ENCODE peak calls at places on chromosomes 16 and 17, in six cellular contexts. One of them, this sample, is unnamed.

GRCh38 chr17:66296289-66296725 is 6.1 kb upstream of the PRKCA start:
- DNase-seq in RWPE1: no peak
- DNase-seq in CD8-positive, alpha-beta T cell: no peak
- DNase-seq in fibroblast of mammary gland: no peak
- DNase-seq in H9: no peak
- DNase-seq in fibroblast of pulmonary artery: no peak
- DNase-seq in this sample: no peak

GRCh38 chr17:42403150-42403549 is 14.9 kb upstream of the STAT3 start:
- DNase-seq in RWPE1: no peak
- DNase-seq in CD8-positive, alpha-beta T cell: peak
- DNase-seq in fibroblast of mammary gland: no peak
- DNase-seq in H9: peak
- DNase-seq in fibroblast of pulmonary artery: no peak
- DNase-seq in this sample: no peak

GRCh38 chr16:56102159-56102798 is 89.0 kb upstream of the GNAO1 start:
- DNase-seq in RWPE1: no peak
- DNase-seq in CD8-positive, alpha-beta T cell: no peak
- DNase-seq in fibroblast of mammary gland: no peak
- DNase-seq in H9: no peak
- DNase-seq in fibroblast of pulmonary artery: peak
- DNase-seq in this sample: no peak

GRCh38 chr16:82033006-82033405 is 2.0 kb upstream of the HSD17B2 start:
- DNase-seq in RWPE1: no peak
- DNase-seq in CD8-positive, alpha-beta T cell: no peak
- DNase-seq in fibroblast of mammary gland: no peak
- DNase-seq in H9: no peak
- DNase-seq in fibroblast of pulmonary artery: no peak
- DNase-seq in this sample: no peak

GRCh38 chr16:2186505-2186904 is 9.9 kb downstream of the CASKIN1 start:
- DNase-seq in RWPE1: no peak
- DNase-seq in CD8-positive, alpha-beta T cell: no peak
- DNase-seq in fibroblast of mammary gland: no peak
- DNase-seq in H9: no peak
- DNase-seq in fibroblast of pulmonary artery: no peak
- DNase-seq in this sample: no peak

GRCh38 chr17:64565563-64565962 is 58.8 kb downstream of the CEP95 start:
- DNase-seq in RWPE1: no peak
- DNase-seq in CD8-positive, alpha-beta T cell: no peak
- DNase-seq in fibroblast of mammary gland: no peak
- DNase-seq in H9: no peak
- DNase-seq in fibroblast of pulmonary artery: peak
- DNase-seq in this sample: peak

GRCh38 chr16:66364117-66364958 is 2.2 kb upstream of the CDH5 start:
- DNase-seq in RWPE1: no peak
- DNase-seq in CD8-positive, alpha-beta T cell: no peak
- DNase-seq in fibroblast of mammary gland: peak
- DNase-seq in H9: no peak
- DNase-seq in fibroblast of pulmonary artery: peak
- DNase-seq in this sample: no peak

GRCh38 chr17:4449736-4450135 is 16.0 kb downstream of the SPNS3 start:
- DNase-seq in RWPE1: no peak
- DNase-seq in CD8-positive, alpha-beta T cell: no peak
- DNase-seq in fibroblast of mammary gland: peak
- DNase-seq in H9: no peak
- DNase-seq in fibroblast of pulmonary artery: no peak
- DNase-seq in this sample: no peak

GRCh38 chr17:80944326-80944725 is 47.3 kb upstream of the CHMP6 start:
- DNase-seq in RWPE1: no peak
- DNase-seq in CD8-positive, alpha-beta T cell: no peak
- DNase-seq in fibroblast of mammary gland: no peak
- DNase-seq in H9: no peak
- DNase-seq in fibroblast of pulmonary artery: no peak
- DNase-seq in this sample: no peak

GRCh38 chr17:80941171-80941570 is 50.5 kb upstream of the CHMP6 start:
- DNase-seq in RWPE1: no peak
- DNase-seq in CD8-positive, alpha-beta T cell: no peak
- DNase-seq in fibroblast of mammary gland: no peak
- DNase-seq in H9: no peak
- DNase-seq in fibroblast of pulmonary artery: no peak
- DNase-seq in this sample: no peak

GRCh38 chr17:80943346-80944145 is 48.1 kb upstream of the CHMP6 start:
- DNase-seq in RWPE1: no peak
- DNase-seq in CD8-positive, alpha-beta T cell: no peak
- DNase-seq in fibroblast of mammary gland: no peak
- DNase-seq in H9: no peak
- DNase-seq in fibroblast of pulmonary artery: no peak
- DNase-seq in this sample: no peak

GRCh38 chr17:80941743-80942211 is 49.9 kb upstream of the CHMP6 start:
- DNase-seq in RWPE1: no peak
- DNase-seq in CD8-positive, alpha-beta T cell: no peak
- DNase-seq in fibroblast of mammary gland: no peak
- DNase-seq in H9: no peak
- DNase-seq in fibroblast of pulmonary artery: peak
- DNase-seq in this sample: no peak

DNA sequence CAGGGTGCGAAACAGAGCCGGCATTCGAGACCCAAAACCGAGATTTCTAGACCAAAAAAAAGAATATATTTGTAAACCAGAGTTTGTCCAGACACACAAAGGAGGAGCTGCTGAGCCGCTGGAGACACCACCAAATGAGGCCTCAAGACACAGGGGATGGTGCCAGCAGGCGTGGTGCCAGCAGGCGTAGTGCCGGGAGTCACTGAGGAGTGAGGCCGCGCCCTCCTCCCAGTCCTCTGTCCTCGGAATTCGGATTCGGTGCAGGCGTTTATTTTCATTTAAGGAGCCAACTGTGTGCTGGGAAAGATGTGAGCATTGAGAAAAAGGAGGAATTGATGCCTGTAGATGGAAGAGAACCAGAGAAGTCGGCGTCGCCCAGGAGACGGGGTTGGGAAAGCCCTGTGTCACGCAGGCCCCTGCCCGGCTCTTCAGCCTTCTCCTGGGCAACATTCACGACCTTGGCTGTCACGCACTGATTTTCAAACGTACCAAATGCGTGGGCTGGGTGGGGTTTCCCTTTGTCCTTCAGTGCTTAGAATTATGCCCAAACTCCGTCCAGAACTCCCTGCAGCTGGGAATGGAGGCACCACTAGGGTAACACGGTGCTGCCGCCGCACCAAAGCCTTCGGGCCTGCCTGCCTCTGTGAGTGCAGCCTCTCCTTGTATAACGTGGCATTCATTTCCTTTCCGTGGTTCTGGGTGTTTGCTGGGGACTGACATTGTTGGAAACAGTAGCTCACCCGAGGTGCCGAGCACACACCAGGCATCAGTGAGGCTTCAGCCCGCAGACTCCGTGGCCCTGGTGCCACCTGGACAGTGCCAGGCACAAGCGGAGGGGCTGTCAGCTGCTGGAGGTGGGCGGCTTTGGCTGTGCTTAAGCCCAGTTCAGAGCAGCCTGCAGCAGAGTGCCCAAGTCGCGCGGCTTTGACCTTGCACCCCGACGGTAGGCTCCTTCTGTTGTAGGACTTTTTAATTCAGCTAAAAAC is 49.0 kb upstream of the CHMP6 start:
- DNase-seq in RWPE1: peak
- DNase-seq in CD8-positive, alpha-beta T cell: no peak
- DNase-seq in fibroblast of mammary gland: peak
- DNase-seq in H9: no peak
- DNase-seq in fibroblast of pulmonary artery: peak
- DNase-seq in this sample: peak
- TF ChIP-seq CTCF in RWPE1: no peak
- TF ChIP-seq CTCF in CD8-positive, alpha-beta T cell: no peak
- TF ChIP-seq CTCF in fibroblast of mammary gland: peak
- TF ChIP-seq CTCF in H9: no peak
- TF ChIP-seq CTCF in fibroblast of pulmonary artery: peak
- TF ChIP-seq CTCF in this sample: no peak

DNA sequence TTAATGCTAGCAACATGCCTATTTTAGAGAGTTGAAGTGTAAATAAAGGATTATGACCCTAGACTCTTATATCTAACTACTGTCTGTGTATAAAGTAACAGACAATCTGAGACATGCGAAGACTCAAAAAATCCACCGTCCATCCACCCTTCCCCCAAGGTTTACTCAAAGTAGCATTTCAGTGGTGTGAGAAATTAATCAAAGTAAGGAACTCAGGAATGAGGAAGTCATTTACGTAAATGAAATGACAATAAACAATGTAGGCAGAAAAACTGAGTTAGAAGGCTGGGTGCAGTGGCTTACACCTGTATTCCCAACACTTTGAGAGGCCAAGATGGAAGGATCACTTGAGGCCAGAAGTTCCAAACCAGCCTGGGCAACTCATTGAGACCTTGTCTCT is 19.8 kb upstream of the NTN1 start:
- DNase-seq in RWPE1: no peak
- DNase-seq in CD8-positive, alpha-beta T cell: no peak
- DNase-seq in fibroblast of mammary gland: no peak
- DNase-seq in H9: no peak
- DNase-seq in fibroblast of pulmonary artery: no peak
- DNase-seq in this sample: no peak
- TF ChIP-seq CTCF in RWPE1: no peak
- TF ChIP-seq CTCF in CD8-positive, alpha-beta T cell: no peak
- TF ChIP-seq CTCF in fibroblast of mammary gland: no peak
- TF ChIP-seq CTCF in H9: no peak
- TF ChIP-seq CTCF in fibroblast of pulmonary artery: no peak
- TF ChIP-seq CTCF in this sample: no peak

GRCh38 chr17:69411766-69412165 is 2.7 kb upstream of the MAP2K6 start:
- DNase-seq in RWPE1: no peak
- DNase-seq in CD8-positive, alpha-beta T cell: no peak
- DNase-seq in fibroblast of mammary gland: no peak
- DNase-seq in H9: no peak
- DNase-seq in fibroblast of pulmonary artery: no peak
- DNase-seq in this sample: no peak
- TF ChIP-seq CTCF in RWPE1: no peak
- TF ChIP-seq CTCF in CD8-positive, alpha-beta T cell: no peak
- TF ChIP-seq CTCF in fibroblast of mammary gland: no peak
- TF ChIP-seq CTCF in H9: no peak
- TF ChIP-seq CTCF in fibroblast of pulmonary artery: no peak
- TF ChIP-seq CTCF in this sample: no peak

DNA sequence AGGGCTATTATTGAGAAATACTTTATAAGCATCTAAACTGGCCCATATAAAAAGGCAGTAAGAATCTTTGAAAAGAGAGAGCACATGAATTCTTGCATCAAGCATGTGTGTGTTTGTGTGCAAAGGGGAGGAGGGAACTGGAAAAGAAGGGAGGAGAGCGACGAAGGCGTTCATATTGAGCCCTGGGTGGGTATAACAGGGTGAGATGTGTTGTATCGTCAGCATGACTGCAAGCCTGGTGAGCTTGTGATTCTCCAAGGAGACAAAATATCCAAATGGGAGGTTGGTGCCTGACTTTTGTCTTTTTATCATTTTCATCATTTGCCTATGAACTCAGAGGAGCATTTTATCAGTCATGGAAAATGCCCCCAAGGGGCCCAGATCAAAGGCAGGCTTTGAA is 70.8 kb upstream of the PMFBP1 start:
- DNase-seq in RWPE1: no peak
- DNase-seq in CD8-positive, alpha-beta T cell: no peak
- DNase-seq in fibroblast of mammary gland: no peak
- DNase-seq in H9: no peak
- DNase-seq in fibroblast of pulmonary artery: no peak
- DNase-seq in this sample: no peak
- TF ChIP-seq CTCF in RWPE1: no peak
- TF ChIP-seq CTCF in CD8-positive, alpha-beta T cell: no peak
- TF ChIP-seq CTCF in fibroblast of mammary gland: no peak
- TF ChIP-seq CTCF in H9: no peak
- TF ChIP-seq CTCF in fibroblast of pulmonary artery: no peak
- TF ChIP-seq CTCF in this sample: no peak

GRCh38 chr16:75193730-75194444 is 13.1 kb downstream of the CTRB2 start:
- DNase-seq in RWPE1: no peak
- DNase-seq in CD8-positive, alpha-beta T cell: peak
- DNase-seq in fibroblast of mammary gland: no peak
- DNase-seq in H9: no peak
- DNase-seq in fibroblast of pulmonary artery: no peak
- DNase-seq in this sample: no peak

GRCh38 chr16:75189638-75190245 is 17.2 kb downstream of the CTRB2 start:
- DNase-seq in RWPE1: no peak
- DNase-seq in CD8-positive, alpha-beta T cell: no peak
- DNase-seq in fibroblast of mammary gland: no peak
- DNase-seq in H9: no peak
- DNase-seq in fibroblast of pulmonary artery: no peak
- DNase-seq in this sample: no peak

GRCh38 chr16:75193265-75193650 is 13.7 kb downstream of the CTRB2 start:
- DNase-seq in RWPE1: no peak
- DNase-seq in CD8-positive, alpha-beta T cell: no peak
- DNase-seq in fibroblast of mammary gland: peak
- DNase-seq in H9: no peak
- DNase-seq in fibroblast of pulmonary artery: no peak
- DNase-seq in this sample: no peak

GRCh38 chr16:75192606-75193264 is 14.2 kb downstream of the CTRB2 start:
- DNase-seq in RWPE1: no peak
- DNase-seq in CD8-positive, alpha-beta T cell: peak
- DNase-seq in fibroblast of mammary gland: no peak
- DNase-seq in H9: no peak
- DNase-seq in fibroblast of pulmonary artery: no peak
- DNase-seq in this sample: no peak

GRCh38 chr16:75188832-75189477 is 18.0 kb downstream of the CTRB2 start:
- DNase-seq in RWPE1: peak
- DNase-seq in CD8-positive, alpha-beta T cell: no peak
- DNase-seq in fibroblast of mammary gland: no peak
- DNase-seq in H9: no peak
- DNase-seq in fibroblast of pulmonary artery: no peak
- DNase-seq in this sample: no peak
- TF ChIP-seq CTCF in RWPE1: no peak
- TF ChIP-seq CTCF in CD8-positive, alpha-beta T cell: no peak
- TF ChIP-seq CTCF in fibroblast of mammary gland: no peak
- TF ChIP-seq CTCF in H9: no peak
- TF ChIP-seq CTCF in fibroblast of pulmonary artery: no peak
- TF ChIP-seq CTCF in this sample: no peak

GRCh38 chr16:7615565-7615964 is 282.9 kb downstream of the RBFOX1 start:
- DNase-seq in RWPE1: no peak
- DNase-seq in CD8-positive, alpha-beta T cell: no peak
- DNase-seq in fibroblast of mammary gland: no peak
- DNase-seq in H9: no peak
- DNase-seq in fibroblast of pulmonary artery: no peak
- DNase-seq in this sample: no peak
- TF ChIP-seq CTCF in RWPE1: no peak
- TF ChIP-seq CTCF in CD8-positive, alpha-beta T cell: no peak
- TF ChIP-seq CTCF in fibroblast of mammary gland: no peak
- TF ChIP-seq CTCF in H9: peak
- TF ChIP-seq CTCF in fibroblast of pulmonary artery: no peak
- TF ChIP-seq CTCF in this sample: no peak

GRCh38 chr17:45812102-45812501 is 28.0 kb downstream of the CRHR1 start:
- DNase-seq in RWPE1: no peak
- DNase-seq in CD8-positive, alpha-beta T cell: no peak
- DNase-seq in fibroblast of mammary gland: peak
- DNase-seq in H9: no peak
- DNase-seq in fibroblast of pulmonary artery: peak
- DNase-seq in this sample: peak

GRCh38 chr17:45815752-45816151 is 28.9 kb upstream of the SPPL2C start:
- DNase-seq in RWPE1: no peak
- DNase-seq in CD8-positive, alpha-beta T cell: no peak
- DNase-seq in fibroblast of mammary gland: no peak
- DNase-seq in H9: no peak
- DNase-seq in fibroblast of pulmonary artery: no peak
- DNase-seq in this sample: no peak

GRCh38 chr17:45809484-45809883 is 25.4 kb downstream of the CRHR1 start:
- DNase-seq in RWPE1: no peak
- DNase-seq in CD8-positive, alpha-beta T cell: no peak
- DNase-seq in fibroblast of mammary gland: no peak
- DNase-seq in H9: no peak
- DNase-seq in fibroblast of pulmonary artery: no peak
- DNase-seq in this sample: no peak

GRCh38 chr17:45814622-45815606 is 29.8 kb upstream of the SPPL2C start:
- DNase-seq in RWPE1: no peak
- DNase-seq in CD8-positive, alpha-beta T cell: no peak
- DNase-seq in fibroblast of mammary gland: no peak
- DNase-seq in H9: no peak
- DNase-seq in fibroblast of pulmonary artery: no peak
- DNase-seq in this sample: no peak

GRCh38 chr17:45813051-45813731 is 29.1 kb downstream of the CRHR1 start:
- DNase-seq in RWPE1: no peak
- DNase-seq in CD8-positive, alpha-beta T cell: no peak
- DNase-seq in fibroblast of mammary gland: no peak
- DNase-seq in H9: peak
- DNase-seq in fibroblast of pulmonary artery: no peak
- DNase-seq in this sample: no peak
- TF ChIP-seq CTCF in RWPE1: no peak
- TF ChIP-seq CTCF in CD8-positive, alpha-beta T cell: no peak
- TF ChIP-seq CTCF in fibroblast of mammary gland: no peak
- TF ChIP-seq CTCF in H9: peak
- TF ChIP-seq CTCF in fibroblast of pulmonary artery: peak
- TF ChIP-seq CTCF in this sample: peak